ENCODE peak calls at places on chromosomes 1 and 21, in ten cellular contexts. U, F, G, Q, W, A, S, O, I and R are unnamed samples.

GRCh38 chr1:154199563-154199879 is 6.6 kb downstream of the CFAP141 start:
- DNase-seq in Q (no peak), O (no peak), A (no peak), F (no peak), I (no peak), U (no peak), W (peak), G (no peak), S (no peak), R (no peak)

GRCh38 chr1:36729716-36730510 is 247.2 kb upstream of the CSF3R start:
- DNase-seq in S (no peak), U (no peak), O (no peak), W (no peak), G (peak), A (no peak), Q (no peak), F (no peak), I (no peak), R (no peak)

GRCh38 chr1:30194046-30194619 is 529.3 kb downstream of the MATN1 start:
- DNase-seq in I (no peak), U (no peak), O (no peak), A (no peak), Q (no peak), W (no peak), S (no peak), G (no peak), F (no peak), R (no peak)

GRCh38 chr21:36211660-36212512 is 55.3 kb downstream of the DOP1B start:
- DNase-seq in W (no peak), Q (no peak), A (no peak), F (no peak), S (no peak), I (no peak), G (no peak), O (no peak), U (peak), R (no peak)

GRCh38 chr21:38925923-38926322 is 120.2 kb downstream of the ETS2 start:
- DNase-seq in G (no peak), F (no peak), Q (peak), O (peak), U (no peak), A (no peak), W (no peak), I (no peak), S (peak), R (peak)

GRCh38 chr1:204670152-204670927 is 15.2 kb downstream of the LRRN2 start:
- DNase-seq in I (no peak), Q (no peak), S (no peak), F (no peak), G (no peak), O (no peak), A (no peak), W (no peak), U (no peak), R (no peak)

GRCh38 chr1:17643861-17644703 is 104.6 kb downstream of the ARHGEF10L start:
- DNase-seq in S (no peak), W (no peak), O (no peak), Q (no peak), F (no peak), I (peak), G (no peak), A (no peak), U (no peak), R (no peak)

GRCh38 chr1:25476186-25477097 is 45.7 kb downstream of the MACO1 start:
- DNase-seq in U (no peak), O (no peak), Q (no peak), W (no peak), A (no peak), S (no peak), I (no peak), F (no peak), G (no peak), R (no peak)

GRCh38 chr1:191641420-191642215 is 516.6 kb upstream of the RGS18 start:
- DNase-seq in G (no peak), O (no peak), U (no peak), I (no peak), Q (no peak), A (no peak), F (no peak), S (no peak), W (no peak), R (no peak)

GRCh38 chr1:182833271-182833670 is 5.9 kb upstream of the DHX9 start:
- DNase-seq in G (no peak), I (no peak), F (no peak), Q (no peak), S (no peak), O (no peak), W (no peak), A (no peak), U (no peak), R (no peak)

GRCh38 chr1:20134995-20135394 is 4.1 kb upstream of the PLA2G2F start:
- DNase-seq in Q (no peak), O (no peak), G (no peak), U (no peak), I (no peak), S (no peak), A (no peak), W (no peak), F (no peak), R (no peak)

GRCh38 chr1:167298328-167298727 is 77.6 kb downstream of the POU2F1 start:
- DNase-seq in G (no peak), I (no peak), Q (no peak), S (no peak), A (no peak), F (no peak), O (no peak), W (no peak), U (no peak), R (no peak)

GRCh38 chr1:111818081-111818480 is 62.4 kb downstream of the DDX20 start:
- DNase-seq in S (no peak), O (no peak), W (no peak), Q (no peak), U (no peak), A (no peak), G (no peak), I (no peak), F (no peak), R (no peak)

GRCh38 chr1:21217812-21218596 is 41.3 kb upstream of the EIF4G3 start:
- DNase-seq in Q (no peak), A (peak), G (peak), O (no peak), U (peak), S (peak), W (peak), F (no peak), I (peak), R (peak)

GRCh38 chr1:71521655-71522264 is 440.9 kb upstream of the ZRANB2 start:
- DNase-seq in O (no peak), U (no peak), S (peak), G (peak), I (peak), Q (peak), W (peak), A (peak), F (no peak), R (peak)

GRCh38 chr1:25501235-25502058 is 42.0 kb upstream of the LDLRAP1 start:
- DNase-seq in S (peak), G (no peak), O (peak), A (no peak), F (no peak), W (peak), Q (peak), U (no peak), I (peak), R (no peak)

GRCh38 chr1:235018161-235018560 is 110.5 kb downstream of the TOMM20 start:
- DNase-seq in O (peak), I (no peak), S (no peak), Q (no peak), F (peak), G (no peak), W (peak), A (no peak), U (no peak), R (no peak)

GRCh38 chr1:179969962-179970361 is 15.4 kb downstream of the CEP350 start:
- DNase-seq in F (no peak), I (no peak), W (no peak), A (no peak), S (no peak), Q (no peak), G (no peak), O (no peak), U (no peak), R (no peak)

GRCh38 chr1:183515002-183515689 is 42.8 kb downstream of the SMG7 start:
- DNase-seq in S (no peak), F (no peak), W (no peak), G (no peak), Q (no peak), O (no peak), U (no peak), I (no peak), A (no peak), R (no peak)

GRCh38 chr1:87155180-87155579 is 173.5 kb upstream of the LMO4 start:
- DNase-seq in U (no peak), O (no peak), A (peak), S (no peak), G (no peak), Q (no peak), W (no peak), F (no peak), I (no peak), R (no peak)

GRCh38 chr1:29239142-29239541 is 2.8 kb downstream of the PTPRU start:
- DNase-seq in S (no peak), F (peak), Q (peak), G (no peak), W (peak), A (peak), U (no peak), O (no peak), I (no peak), R (peak)

GRCh38 chr1:32984090-32984828 is 19.6 kb upstream of the RNF19B start:
- DNase-seq in A (peak), O (no peak), F (no peak), U (no peak), S (no peak), W (no peak), I (peak), G (no peak), Q (no peak), R (no peak)

GRCh38 chr1:245898581-245898980 is 608.5 kb downstream of the SMYD3 start:
- DNase-seq in A (no peak), S (no peak), U (no peak), Q (no peak), F (no peak), I (no peak), W (no peak), G (no peak), O (no peak), R (no peak)

GRCh38 chr1:31412732-31413404 is at the start of gene SERINC2:
- DNase-seq in O (no peak), A (peak), U (peak), F (no peak), W (no peak), Q (peak), G (no peak), S (peak), I (peak), R (peak)

GRCh38 chr1:38072858-38073257 is 26.3 kb upstream of the POU3F1 start:
- DNase-seq in Q (no peak), I (no peak), U (no peak), O (no peak), F (no peak), S (no peak), W (no peak), A (no peak), G (no peak), R (no peak)

GRCh38 chr21:45580576-45581321 is 38.5 kb upstream of the SLC19A1 start:
- DNase-seq in A (peak), W (no peak), U (peak), F (peak), G (no peak), I (no peak), S (peak), O (peak), Q (no peak), R (no peak)

GRCh38 chr1:87045757-87046422 is 131.5 kb downstream of the HS2ST1 start:
- DNase-seq in U (no peak), I (no peak), S (no peak), O (no peak), Q (no peak), W (no peak), F (no peak), G (peak), A (no peak), R (no peak)

GRCh38 chr1:165577707-165578106 is 33.9 kb downstream of the LRRC52 start:
- DNase-seq in G (no peak), U (no peak), A (no peak), S (no peak), Q (no peak), F (no peak), I (no peak), W (no peak), O (no peak), R (no peak)

GRCh38 chr21:42414066-42414465 is 10.4 kb downstream of the UBASH3A start:
- DNase-seq in U (no peak), A (no peak), G (no peak), S (no peak), O (no peak), Q (no peak), F (no peak), W (no peak), I (no peak), R (no peak)

GRCh38 chr1:236016782-236017400 is 48.0 kb downstream of the NID1 start:
- DNase-seq in G (no peak), W (no peak), U (no peak), Q (no peak), O (peak), S (no peak), A (no peak), I (no peak), F (no peak), R (no peak)

GRCh38 chr1:10415211-10415930 is 14.9 kb upstream of the CENPS start:
- DNase-seq in G (peak), O (peak), S (peak), F (no peak), W (peak), Q (no peak), I (peak), A (no peak), U (peak), R (no peak)

GRCh38 chr21:25970254-25970930 is 200.2 kb downstream of the APP start:
- DNase-seq in S (no peak), O (no peak), Q (peak), U (no peak), G (no peak), W (no peak), I (no peak), F (peak), A (no peak), R (no peak)

GRCh38 chr21:20882462-20883415 is 115.5 kb upstream of the NCAM2 start:
- DNase-seq in O (no peak), Q (no peak), A (peak), U (no peak), S (peak), W (no peak), G (peak), F (no peak), I (peak), R (no peak)

GRCh38 chr1:230139306-230139705 is 72.3 kb downstream of the GALNT2 start:
- DNase-seq in Q (no peak), U (no peak), G (no peak), A (no peak), I (no peak), F (peak), S (no peak), O (no peak), W (no peak), R (no peak)

GRCh38 chr21:42236693-42237092 is 17.8 kb downstream of the ABCG1 start:
- DNase-seq in S (no peak), O (no peak), F (no peak), U (no peak), W (no peak), A (no peak), G (no peak), I (no peak), Q (no peak), R (no peak)

GRCh38 chr1:175373786-175374623 is 181.4 kb upstream of the KIAA0040 start:
- DNase-seq in O (no peak), U (no peak), W (peak), F (no peak), I (peak), Q (no peak), G (peak), S (no peak), A (peak), R (peak)

GRCh38 chr21:36524477-36524876 is 44.6 kb upstream of the CLDN14 start:
- DNase-seq in S (no peak), A (no peak), U (no peak), G (no peak), W (no peak), F (no peak), O (no peak), I (no peak), Q (no peak), R (no peak)

DNA sequence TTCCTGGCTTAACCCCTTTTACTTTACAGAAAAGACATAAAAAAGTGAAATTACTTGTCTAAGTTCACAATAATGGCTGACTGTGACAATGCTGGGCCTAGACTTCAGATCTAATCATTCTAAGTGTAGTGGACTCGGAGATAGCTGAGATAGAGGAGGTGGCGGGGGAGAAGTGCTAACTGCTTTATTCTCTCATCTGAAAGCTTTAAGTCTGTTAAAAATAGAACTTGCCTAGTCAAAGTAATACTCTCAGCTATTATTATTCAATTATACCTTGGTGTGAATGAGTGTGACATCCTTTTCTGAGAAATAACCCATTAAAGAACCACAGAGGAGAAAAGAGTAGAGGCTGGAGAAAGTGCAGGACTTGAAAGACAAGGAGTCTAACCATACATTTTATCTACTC is 96.1 kb upstream of the OLIG2 start:
- DNase-seq in U (no peak), G (no peak), O (no peak), Q (no peak), S (no peak), I (no peak), F (no peak), A (no peak), W (no peak), R (no peak)
- TF ChIP-seq POLR2AphosphoS5 in U (no peak), G (no peak), O (no peak), Q (no peak), S (no peak), I (no peak), F (no peak), A (no peak), W (no peak), R (no peak)

DNA sequence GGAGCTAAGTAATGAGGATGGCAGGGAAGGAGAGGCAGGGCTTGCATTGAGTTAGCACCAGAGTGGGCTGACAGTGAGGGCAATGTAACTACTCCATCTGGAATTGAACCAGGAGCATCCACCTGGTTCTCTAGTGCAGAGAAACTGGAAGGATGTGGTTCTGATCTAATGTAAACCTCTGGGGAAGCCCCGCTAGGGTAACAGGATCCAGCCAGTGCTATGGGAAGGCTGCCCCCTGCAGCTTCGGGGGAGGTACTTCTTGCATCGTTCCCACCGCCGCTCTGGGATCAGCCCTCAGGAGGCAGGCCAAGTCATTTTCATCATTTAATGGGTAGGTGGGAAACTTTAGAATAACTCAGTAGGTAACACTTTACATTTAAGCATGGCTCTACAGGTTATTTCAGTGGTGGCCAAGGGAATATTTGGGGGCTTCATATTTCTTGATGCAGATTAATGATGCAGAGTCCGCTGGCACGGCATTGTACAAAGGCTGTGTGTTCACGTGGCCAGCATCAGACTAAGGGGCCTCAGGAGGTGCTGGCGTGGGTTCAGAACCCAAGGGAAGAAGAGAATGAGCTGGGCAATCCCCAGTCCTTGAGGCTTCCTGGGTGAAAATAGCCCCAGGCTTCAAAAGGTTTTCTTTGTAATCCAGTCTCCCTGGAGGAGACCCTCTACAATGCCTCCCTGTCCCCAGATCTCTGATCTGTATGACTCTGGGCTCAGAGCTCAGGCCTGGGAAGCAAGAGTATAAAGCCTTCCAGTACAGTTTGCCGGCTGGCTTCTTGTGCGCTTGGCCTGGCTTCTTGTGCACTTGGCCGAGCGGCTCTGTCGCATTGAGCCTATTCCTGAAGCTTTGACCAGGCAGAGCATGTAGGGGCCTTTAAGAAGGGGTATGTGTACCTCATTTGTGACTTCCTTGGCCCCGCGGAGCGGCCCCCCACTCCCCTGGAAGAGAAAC is 26.4 kb upstream of the KAZN start:
- DNase-seq in Q (no peak), A (peak), F (no peak), O (no peak), U (no peak), G (no peak), S (no peak), I (peak), W (no peak), R (no peak)
- TF ChIP-seq CTCF in Q (no peak), A (no peak), F (no peak), O (no peak), U (no peak), G (no peak), S (no peak), I (peak), W (peak), R (no peak)

GRCh38 chr1:56709995-56710394 is 64.9 kb downstream of the PRKAA2 start:
- DNase-seq in F (no peak), G (no peak), O (no peak), W (no peak), Q (no peak), U (no peak), I (no peak), S (no peak), A (no peak), R (no peak)
- H3K27ac ChIP-seq in F (no peak), G (no peak), O (no peak), W (no peak), Q (no peak), U (no peak), I (no peak), S (no peak), A (no peak), R (no peak)

GRCh38 chr1:225745231-225745630 is 32.4 kb upstream of the SRP9 start:
- DNase-seq in U (no peak), Q (no peak), W (no peak), O (peak), S (no peak), F (no peak), I (no peak), G (no peak), A (no peak), R (no peak)

GRCh38 chr1:225744745-225745144 is 32.9 kb upstream of the SRP9 start:
- DNase-seq in U (no peak), F (no peak), A (no peak), O (no peak), W (no peak), I (no peak), S (no peak), Q (no peak), G (no peak), R (no peak)

GRCh38 chr1:225748479-225748878 is 29.1 kb upstream of the SRP9 start:
- DNase-seq in W (no peak), Q (no peak), O (no peak), I (no peak), G (no peak), U (no peak), S (no peak), F (no peak), A (no peak), R (no peak)

GRCh38 chr1:225747566-225747965 is 30.1 kb upstream of the SRP9 start:
- DNase-seq in F (no peak), G (no peak), O (no peak), A (no peak), U (no peak), I (no peak), S (no peak), Q (no peak), W (no peak), R (no peak)

GRCh38 chr1:225746361-225747179 is 31.1 kb upstream of the SRP9 start:
- DNase-seq in Q (peak), A (no peak), G (no peak), O (peak), I (peak), F (peak), W (peak), U (no peak), S (peak), R (peak)
- TF ChIP-seq POLR2AphosphoS5 in Q (peak), A (peak), G (no peak), O (peak), I (no peak), F (peak), W (peak), U (peak), S (peak), R (peak)